ENCODE peak calls at places on chromosomes 11 and 22, in ten cellular contexts. I, X, B, A, G, Y, L, F, C and M are unnamed samples.

GRCh38 chr11:113806403-113806802 is 26.8 kb downstream of the CLDN25 start:
- DNase-seq in I (peak; percentile 43), X (no peak), B (peak; percentile 18), A (peak; percentile 24), G (peak; percentile 64), Y (peak; percentile 11), L (no peak), F (no peak), C (no peak), M (peak; percentile 3)

GRCh38 chr11:35485656-35486318 is 39.6 kb downstream of the PAMR1 start:
- DNase-seq in I (peak; percentile 74), X (peak; percentile 50), B (peak; percentile 75), A (peak; percentile 94), G (peak; percentile 85), Y (peak; percentile 76), L (peak; percentile 84), F (peak; percentile 60), C (peak; percentile 87), M (peak; percentile 78)

GRCh38 chr22:29787371-29787980 is 20.3 kb downstream of the UQCR10 start:
- DNase-seq in I (no peak), X (no peak), B (no peak), A (no peak), G (no peak), Y (no peak), L (no peak), F (no peak), C (no peak), M (no peak)

GRCh38 chr11:8871283-8871775 is 39.7 kb upstream of the AKIP1 start:
- DNase-seq in I (peak; percentile 38), X (peak; percentile 91), B (peak; percentile 93), A (peak; percentile 95), G (peak; percentile 81), Y (peak; percentile 57), L (peak; percentile 63), F (peak; percentile 56), C (peak; percentile 68), M (peak; percentile 96)

GRCh38 chr11:66316849-66317251 is at the start of gene CD248:
- DNase-seq in I (no peak), X (no peak), B (peak; percentile 71), A (peak; percentile 81), G (peak; percentile 22), Y (peak; percentile 43), L (no peak), F (peak; percentile 81), C (no peak), M (peak; percentile 89)

GRCh38 chr11:19577391-19577831 is 135.2 kb upstream of the NAV2 start:
- DNase-seq in I (no peak), X (peak; percentile 37), B (no peak), A (peak; percentile 41), G (peak; percentile 75), Y (no peak), L (no peak), F (no peak), C (no peak), M (peak; percentile 48)

GRCh38 chr11:58900479-58901420 is 38.5 kb upstream of the GLYATL1 start:
- DNase-seq in I (peak; percentile 59), X (peak; percentile 75), B (peak; percentile 45), A (peak; percentile 66), G (peak; percentile 37), Y (peak; percentile 82), L (peak; percentile 81), F (peak; percentile 80), C (peak; percentile 63), M (peak; percentile 90)

GRCh38 chr11:130798801-130799200 is 117.5 kb downstream of the SNX19 start:
- DNase-seq in I (no peak), X (peak; percentile 49), B (no peak), A (peak; percentile 33), G (no peak), Y (no peak), L (no peak), F (no peak), C (no peak), M (peak; percentile 55)

GRCh38 chr11:93929407-93929806 is 79.0 kb upstream of the VSTM5 start:
- DNase-seq in I (no peak), X (no peak), B (no peak), A (no peak), G (no peak), Y (no peak), L (no peak), F (no peak), C (no peak), M (no peak)

GRCh38 chr22:28148816-28149465 is 229.9 kb upstream of the PITPNB start:
- DNase-seq in I (no peak), X (peak; percentile 59), B (no peak), A (peak; percentile 42), G (no peak), Y (no peak), L (no peak), F (no peak), C (no peak), M (peak; percentile 68)

GRCh38 chr11:19789245-19789644 is 76.6 kb downstream of the NAV2 start:
- DNase-seq in I (no peak), X (no peak), B (no peak), A (no peak), G (no peak), Y (no peak), L (no peak), F (no peak), C (no peak), M (no peak)

GRCh38 chr11:67663515-67664212 is 10.8 kb downstream of the ALDH3B2 start:
- DNase-seq in I (no peak), X (no peak), B (no peak), A (no peak), G (no peak), Y (no peak), L (no peak), F (no peak), C (no peak), M (no peak)

GRCh38 chr11:70359806-70360205 is 38.5 kb upstream of the CTTN start:
- DNase-seq in I (no peak), X (no peak), B (no peak), A (no peak), G (no peak), Y (no peak), L (no peak), F (no peak), C (no peak), M (no peak)

GRCh38 chr11:2289350-2289749 is 12.4 kb downstream of the C11orf21 start:
- DNase-seq in I (no peak), X (no peak), B (no peak), A (no peak), G (no peak), Y (no peak), L (no peak), F (peak; percentile 7), C (no peak), M (no peak)

GRCh38 chr11:43944761-43945311 is 2.4 kb downstream of the C11orf96 start:
- DNase-seq in I (peak; percentile 87), X (no peak), B (no peak), A (peak; percentile 42), G (peak; percentile 79), Y (peak; percentile 75), L (no peak), F (no peak), C (peak; percentile 35), M (no peak)

GRCh38 chr11:130513132-130513531 is 64.7 kb downstream of the ADAMTS15 start:
- DNase-seq in I (no peak), X (peak; percentile 31), B (no peak), A (peak; percentile 73), G (no peak), Y (peak; percentile 49), L (peak; percentile 42), F (peak; percentile 61), C (peak; percentile 28), M (peak; percentile 40)

GRCh38 chr11:61830318-61831105 is 2.4 kb downstream of the FADS2 start:
- DNase-seq in I (no peak), X (peak; percentile 28), B (no peak), A (peak; percentile 47), G (no peak), Y (no peak), L (no peak), F (no peak), C (no peak), M (no peak)

GRCh38 chr11:70065318-70066135 is 12.6 kb upstream of the ANO1 start:
- DNase-seq in I (no peak), X (no peak), B (no peak), A (no peak), G (no peak), Y (no peak), L (no peak), F (no peak), C (no peak), M (no peak)

GRCh38 chr11:78101073-78101472 is 21.4 kb upstream of the NDUFC2 start:
- DNase-seq in I (no peak), X (peak; percentile 20), B (no peak), A (no peak), G (no peak), Y (no peak), L (no peak), F (no peak), C (no peak), M (peak; percentile 22)

GRCh38 chr11:57656936-57657289 is 649 bp upstream of the CLP1 start:
- DNase-seq in I (no peak), X (no peak), B (no peak), A (no peak), G (no peak), Y (no peak), L (no peak), F (no peak), C (no peak), M (no peak)

GRCh38 chr22:41237707-41238569 is 2.8 kb downstream of the CHADL start:
- DNase-seq in I (peak; percentile 95), X (no peak), B (no peak), A (peak; percentile 59), G (peak; percentile 73), Y (peak; percentile 86), L (no peak), F (peak; percentile 88), C (peak; percentile 57), M (peak; percentile 40)

GRCh38 chr11:29629281-29629680 is 387.5 kb downstream of the KCNA4 start:
- DNase-seq in I (no peak), X (peak; percentile 74), B (no peak), A (peak; percentile 18), G (no peak), Y (no peak), L (no peak), F (no peak), C (no peak), M (no peak)

GRCh38 chr11:69144316-69144715 is 11.4 kb upstream of the SMIM38 start:
- DNase-seq in I (no peak), X (no peak), B (no peak), A (no peak), G (no peak), Y (no peak), L (no peak), F (no peak), C (no peak), M (no peak)

GRCh38 chr11:36411202-36411640 is 98.9 kb downstream of the TRAF6 start:
- DNase-seq in I (peak; percentile 52), X (no peak), B (no peak), A (no peak), G (peak; percentile 58), Y (peak; percentile 22), L (no peak), F (peak; percentile 54), C (peak; percentile 66), M (no peak)

GRCh38 chr11:6251120-6251733 is 8.4 kb upstream of the CCKBR start:
- DNase-seq in I (peak; percentile 77), X (peak; percentile 35), B (peak; percentile 67), A (peak; percentile 80), G (peak; percentile 72), Y (peak; percentile 82), L (peak; percentile 65), F (peak; percentile 54), C (peak; percentile 51), M (peak; percentile 51)

GRCh38 chr22:37309221-37310074 is 27.1 kb downstream of the CYTH4 start:
- DNase-seq in I (peak; percentile 73), X (no peak), B (no peak), A (no peak), G (no peak), Y (peak; percentile 45), L (no peak), F (no peak), C (peak; percentile 21), M (no peak)

GRCh38 chr11:4134844-4135243 is 40.2 kb downstream of the RRM1 start:
- DNase-seq in I (no peak), X (peak; percentile 71), B (peak; percentile 81), A (peak; percentile 23), G (peak; percentile 79), Y (no peak), L (no peak), F (no peak), C (no peak), M (peak; percentile 74)

GRCh38 chr11:132125855-132126841 is 755.7 kb downstream of the NTM start:
- DNase-seq in I (peak; percentile 46), X (no peak), B (peak; percentile 21), A (peak; percentile 74), G (peak; percentile 31), Y (no peak), L (peak; percentile 62), F (no peak), C (peak; percentile 77), M (peak; percentile 49)